ENCODE peak calls at places on chromosomes 13 and 19, in seven cellular contexts. G is stomach; X is A673; R is mammary epithelial cell; M is CD4-positive, alpha-beta T cell; T is A549; E is HL-60. D is an unnamed sample.
A peak's percentile ranks its signal among the peaks of the same experiment; 100 is the strongest.

GRCh38 chr13:78035500-78035899 is 116.9 kb upstream of the EDNRB start:
- DNase-seq in G (no peak), R (no peak), M (no peak), T (no peak), E (no peak), X (no peak), D (no peak)

GRCh38 chr13:20360041-20360491 is 127.9 kb upstream of the GJB6 start:
- DNase-seq in G (no peak), M (no peak), R (peak; percentile 51), E (no peak), X (peak; percentile 33), T (peak; percentile 13), D (no peak)

GRCh38 chr13:44713793-44714469 is 137.8 kb upstream of the TSC22D1 start:
- DNase-seq in M (no peak), G (no peak), X (peak; percentile 36), R (peak; percentile 91), E (no peak), T (peak; percentile 76), D (peak; percentile 9)

GRCh38 chr19:49546825-49547565 is 19.2 kb downstream of the RCN3 start:
- DNase-seq in T (peak; percentile 94), X (peak; percentile 95), E (peak; percentile 68), M (no peak), R (peak; percentile 72), G (peak; percentile 74), D (peak; percentile 86)

GRCh38 chr13:99396446-99396845 is 89.2 kb upstream of the GPR183 start:
- DNase-seq in M (no peak), R (no peak), E (no peak), T (no peak), G (peak; percentile 19), X (no peak), D (no peak)

GRCh38 chr13:80217614-80218456 is 123.1 kb downstream of the SPRY2 start:
- DNase-seq in X (no peak), R (no peak), G (no peak), E (no peak), T (peak; percentile 31), M (no peak), D (no peak)

GRCh38 chr19:45187421-45188100 is 9.0 kb downstream of the BLOC1S3 start:
- DNase-seq in X (peak; percentile 33), T (no peak), R (no peak), M (no peak), G (no peak), E (peak; percentile 32), D (no peak)

GRCh38 chr13:100941377-100941776 is 266.8 kb upstream of the TMTC4 start:
- DNase-seq in R (no peak), G (no peak), M (no peak), E (no peak), T (no peak), X (peak; percentile 55), D (no peak)

GRCh38 chr19:33622809-33623511 is 1.2 kb downstream of the CHST8 start:
- DNase-seq in E (no peak), R (no peak), M (no peak), X (no peak), G (no peak), T (no peak), D (no peak)

GRCh38 chr19:47195462-47195861 is 35.5 kb downstream of the BBC3 start:
- DNase-seq in X (no peak), R (no peak), T (no peak), E (no peak), G (no peak), M (no peak), D (no peak)

GRCh38 chr19:45306522-45307027 is 16.1 kb downstream of the CKM start:
- DNase-seq in G (no peak), R (no peak), M (no peak), X (peak; percentile 70), T (no peak), E (no peak), D (no peak)

GRCh38 chr13:83219832-83220231 is 662.4 kb downstream of the SLITRK1 start:
- DNase-seq in E (no peak), R (no peak), M (no peak), X (no peak), T (no peak), G (no peak), D (no peak)

GRCh38 chr19:45716314-45717130 is 14.2 kb downstream of the FBXO46 start:
- DNase-seq in R (peak; percentile 50), T (peak; percentile 36), G (no peak), M (peak; percentile 8), E (peak; percentile 13), X (no peak), D (no peak)

GRCh38 chr19:28118235-28118634 is 1094.7 kb downstream of the UQCRFS1 start:
- DNase-seq in E (no peak), R (no peak), X (no peak), T (no peak), G (no peak), M (no peak), D (no peak)

GRCh38 chr19:294341-294818 is 3.2 kb upstream of the PLPP2 start:
- DNase-seq in G (peak; percentile 25), E (no peak), T (no peak), R (no peak), X (no peak), M (no peak), D (no peak)

GRCh38 chr19:3336680-3337523 is 29.5 kb upstream of the NFIC start:
- DNase-seq in E (no peak), M (no peak), T (peak; percentile 79), R (no peak), G (peak; percentile 97), X (no peak), D (peak; percentile 76)

GRCh38 chr19:37217855-37218591 is at the start of gene ZNF383:
- DNase-seq in X (peak; percentile 95), T (peak; percentile 97), E (peak; percentile 95), M (peak; percentile 75), G (peak; percentile 86), R (peak; percentile 90), D (peak; percentile 47)

GRCh38 chr19:41697198-41697855 is 9.3 kb upstream of the CEACAM7 start:
- DNase-seq in R (no peak), E (no peak), T (no peak), M (no peak), X (no peak), G (peak; percentile 11), D (no peak)

GRCh38 chr13:108269601-108270328 is at the start of gene TNFSF13B:
- DNase-seq in E (peak; percentile 90), T (peak; percentile 4), M (peak; percentile 34), G (peak; percentile 43), R (peak; percentile 10), X (peak; percentile 62), D (no peak)

GRCh38 chr13:49998714-49999624 is 2.1 kb downstream of the TRIM13 start:
- DNase-seq in R (no peak), E (no peak), T (no peak), G (no peak), X (no peak), M (no peak), D (no peak)
- H3K27ac ChIP-seq in R (no peak overlapping the region), E (peak overlapping the region; percentile 99), T (no peak overlapping the region), G (no peak overlapping the region), X (no peak overlapping the region), M (no peak overlapping the region), D (peak overlapping the region; percentile 100)

DNA sequence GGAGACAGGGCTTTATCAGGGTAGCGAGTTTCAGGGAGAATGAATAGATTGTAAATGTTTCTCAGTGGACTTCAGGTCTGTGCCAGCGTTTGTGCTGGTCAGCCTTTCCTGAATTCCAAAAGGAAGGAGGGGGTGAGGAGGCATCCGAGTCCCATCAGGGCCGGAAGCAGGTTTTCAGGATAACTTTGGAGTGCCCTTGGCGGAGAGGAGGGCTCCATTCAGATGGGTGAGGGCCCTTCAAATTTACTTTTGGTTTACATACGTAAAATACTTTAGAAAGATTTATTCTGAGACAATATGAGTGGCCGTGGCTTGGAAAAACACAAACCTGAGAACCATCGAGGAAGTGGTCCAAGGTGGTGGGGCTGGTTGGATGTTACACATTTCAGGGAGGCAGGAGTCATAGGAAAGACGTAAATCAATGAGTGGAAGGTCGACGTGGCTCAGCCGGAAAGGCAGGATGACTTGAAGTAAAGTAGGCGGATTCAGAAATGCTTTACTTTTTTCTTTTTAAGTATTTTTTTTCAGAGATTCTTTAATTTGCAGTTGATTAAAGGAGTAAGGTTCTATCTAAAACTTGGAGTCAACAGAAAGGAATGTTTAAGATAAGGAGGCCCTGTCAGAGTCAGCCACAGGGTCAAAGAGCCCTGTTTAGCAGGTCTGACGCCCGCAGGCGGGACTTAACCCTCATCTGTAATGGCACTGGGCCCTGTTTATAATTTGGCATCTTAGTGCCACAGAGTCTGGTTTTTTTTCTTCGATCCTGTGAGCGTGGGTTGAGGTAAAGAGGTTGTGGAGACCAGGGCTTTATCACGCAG is 32.8 kb downstream of the ATP11A start:
- DNase-seq in X (no peak), E (no peak), G (peak; percentile 79), T (peak; percentile 74), R (peak; percentile 35), M (no peak), D (no peak)
- H3K27ac ChIP-seq in X (no peak overlapping the region), E (no peak overlapping the region), G (peak overlapping the region; percentile 79), T (peak overlapping the region; percentile 58), R (no peak overlapping the region), M (no peak overlapping the region), D (peak overlapping the region; percentile 75)

DNA sequence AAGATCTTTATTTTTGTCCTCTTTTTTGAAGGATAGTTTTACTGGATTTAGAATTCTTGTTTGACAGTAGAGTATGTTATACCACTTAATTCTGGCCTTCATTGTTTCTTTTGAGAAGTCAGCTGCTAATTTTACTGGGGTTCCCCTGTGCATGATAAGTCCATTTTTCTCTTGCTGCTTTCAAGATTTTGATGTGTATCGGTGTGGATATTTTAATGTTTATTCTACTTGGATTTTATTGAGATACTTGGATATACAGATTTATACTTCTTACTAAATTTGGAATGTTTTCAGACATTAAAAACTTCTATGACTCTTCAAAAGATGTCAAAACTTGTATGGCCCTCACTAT is 86.9 kb downstream of the URI1 start:
- DNase-seq in G (no peak), T (no peak), E (no peak), R (no peak), M (no peak), X (no peak), D (no peak)
- H3K27ac ChIP-seq in G (no peak overlapping the region), T (no peak overlapping the region), E (no peak overlapping the region), R (no peak overlapping the region), M (no peak overlapping the region), X (no peak overlapping the region), D (no peak overlapping the region)

GRCh38 chr13:95355491-95355890 is 54.2 kb upstream of the ABCC4 start:
- DNase-seq in R (peak; percentile 25), E (no peak), G (no peak), M (no peak), T (no peak), X (peak; percentile 63), D (no peak)

GRCh38 chr13:95356916-95357315 is 55.7 kb upstream of the ABCC4 start:
- DNase-seq in R (no peak), X (no peak), G (no peak), E (no peak), M (no peak), T (no peak), D (no peak)

GRCh38 chr13:95360052-95360451 is 58.8 kb upstream of the ABCC4 start:
- DNase-seq in M (no peak), G (no peak), R (no peak), X (no peak), T (no peak), E (no peak), D (no peak)

GRCh38 chr13:95360464-95361097 is 59.3 kb upstream of the ABCC4 start:
- DNase-seq in R (no peak), E (no peak), M (no peak), X (no peak), G (no peak), T (no peak), D (no peak)

DNA sequence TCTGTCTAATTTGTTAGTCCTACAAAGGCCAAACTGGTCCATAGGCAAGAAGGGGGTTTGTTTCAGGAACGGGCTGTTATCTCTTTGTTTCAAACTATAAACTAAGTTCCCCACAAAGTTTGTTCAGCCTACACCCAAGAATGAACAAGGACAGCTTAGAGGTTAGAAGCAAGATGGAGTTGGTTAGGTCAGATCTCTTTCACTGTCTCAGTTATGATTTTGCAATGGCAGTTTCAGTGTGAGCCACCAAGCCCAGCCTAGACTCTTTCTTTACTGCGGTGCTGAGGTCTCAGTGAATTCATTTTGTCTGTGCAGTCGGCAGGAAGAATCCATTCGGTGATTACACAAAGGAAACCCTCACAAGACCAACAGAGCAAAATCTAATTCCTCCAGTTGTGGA is 56.6 kb upstream of the ABCC4 start:
- DNase-seq in T (no peak), X (no peak), R (no peak), E (no peak), G (no peak), M (no peak), D (no peak)
- H3K27ac ChIP-seq in T (no peak overlapping the region), X (no peak overlapping the region), R (no peak overlapping the region), E (no peak overlapping the region), G (no peak overlapping the region), M (no peak overlapping the region), D (no peak overlapping the region)

D was measured in ascending aorta.